ENCODE peak calls at places on chromosomes 7 and 10, in ten cellular contexts. One of them, this sample, is unnamed.

GRCh38 chr7:12257582-12257981 is 46.5 kb downstream of the TMEM106B start:
- DNase-seq in aorta: no peak
- DNase-seq in hippocampal formation: no peak
- DNase-seq in A549: no peak
- DNase-seq in amniotic stem cell: no peak
- DNase-seq in fibroblast of the conjunctiva: peak; percentile 21
- DNase-seq in Daoy: peak; percentile 78
- DNase-seq in activated naive CD8-positive, alpha-beta T cell treated with anti-CD3 and anti-CD28 coated beads, Interleukin-2, amount 50 U/mL, for 24 hours: peak; percentile 7
- DNase-seq in NCI-H460: no peak
- DNase-seq in WERI-Rb-1: no peak
- DNase-seq in this sample: no peak

GRCh38 chr10:102776779-102777417 is 33.1 kb downstream of the WBP1L start:
- DNase-seq in hippocampal formation: peak; percentile 50
- DNase-seq in activated naive CD8-positive, alpha-beta T cell treated with anti-CD3 and anti-CD28 coated beads, Interleukin-2, amount 50 U/mL, for 24 hours: no peak
- DNase-seq in Daoy: peak; percentile 85
- DNase-seq in WERI-Rb-1: peak; percentile 65
- DNase-seq in NCI-H460: no peak
- DNase-seq in aorta: peak; percentile 89
- DNase-seq in fibroblast of the conjunctiva: peak; percentile 92
- DNase-seq in A549: no peak
- DNase-seq in amniotic stem cell: peak; percentile 73
- DNase-seq in this sample: peak; percentile 80

GRCh38 chr7:867001-867405 is 9.4 kb upstream of the GET4 start:
- DNase-seq in NCI-H460: peak; percentile 93
- DNase-seq in activated naive CD8-positive, alpha-beta T cell treated with anti-CD3 and anti-CD28 coated beads, Interleukin-2, amount 50 U/mL, for 24 hours: no peak
- DNase-seq in amniotic stem cell: no peak
- DNase-seq in aorta: peak; percentile 89
- DNase-seq in WERI-Rb-1: no peak
- DNase-seq in fibroblast of the conjunctiva: peak; percentile 55
- DNase-seq in A549: no peak
- DNase-seq in Daoy: no peak
- DNase-seq in hippocampal formation: peak; percentile 39
- DNase-seq in this sample: no peak

GRCh38 chr7:47584128-47584865 is 2.4 kb upstream of the TNS3 start:
- DNase-seq in WERI-Rb-1: no peak
- DNase-seq in aorta: no peak
- DNase-seq in A549: no peak
- DNase-seq in hippocampal formation: no peak
- DNase-seq in NCI-H460: no peak
- DNase-seq in Daoy: no peak
- DNase-seq in amniotic stem cell: no peak
- DNase-seq in fibroblast of the conjunctiva: no peak
- DNase-seq in activated naive CD8-positive, alpha-beta T cell treated with anti-CD3 and anti-CD28 coated beads, Interleukin-2, amount 50 U/mL, for 24 hours: no peak
- DNase-seq in this sample: no peak

GRCh38 chr7:100675581-100676350 is 2.2 kb downstream of the GNB2 start:
- DNase-seq in activated naive CD8-positive, alpha-beta T cell treated with anti-CD3 and anti-CD28 coated beads, Interleukin-2, amount 50 U/mL, for 24 hours: peak; percentile 83
- DNase-seq in WERI-Rb-1: peak; percentile 44
- DNase-seq in amniotic stem cell: no peak
- DNase-seq in aorta: peak; percentile 90
- DNase-seq in fibroblast of the conjunctiva: peak; percentile 55
- DNase-seq in NCI-H460: no peak
- DNase-seq in hippocampal formation: peak; percentile 56
- DNase-seq in Daoy: peak; percentile 76
- DNase-seq in A549: no peak
- DNase-seq in this sample: peak; percentile 92

GRCh38 chr10:17795088-17795487 is 14.1 kb upstream of the MRC1 start:
- DNase-seq in amniotic stem cell: no peak
- DNase-seq in fibroblast of the conjunctiva: no peak
- DNase-seq in hippocampal formation: no peak
- DNase-seq in Daoy: no peak
- DNase-seq in A549: no peak
- DNase-seq in WERI-Rb-1: no peak
- DNase-seq in aorta: no peak
- DNase-seq in NCI-H460: no peak
- DNase-seq in activated naive CD8-positive, alpha-beta T cell treated with anti-CD3 and anti-CD28 coated beads, Interleukin-2, amount 50 U/mL, for 24 hours: no peak
- DNase-seq in this sample: no peak

GRCh38 chr10:119103241-119103640 is 672 bp upstream of the DENND10 start:
- DNase-seq in A549: no peak
- DNase-seq in NCI-H460: no peak
- DNase-seq in WERI-Rb-1: no peak
- DNase-seq in activated naive CD8-positive, alpha-beta T cell treated with anti-CD3 and anti-CD28 coated beads, Interleukin-2, amount 50 U/mL, for 24 hours: no peak
- DNase-seq in aorta: no peak
- DNase-seq in amniotic stem cell: no peak
- DNase-seq in Daoy: no peak
- DNase-seq in hippocampal formation: no peak
- DNase-seq in fibroblast of the conjunctiva: no peak
- DNase-seq in this sample: no peak

GRCh38 chr10:11210211-11210922 is 192.7 kb downstream of the CELF2 start:
- DNase-seq in aorta: peak; percentile 65
- DNase-seq in NCI-H460: no peak
- DNase-seq in activated naive CD8-positive, alpha-beta T cell treated with anti-CD3 and anti-CD28 coated beads, Interleukin-2, amount 50 U/mL, for 24 hours: no peak
- DNase-seq in WERI-Rb-1: no peak
- DNase-seq in fibroblast of the conjunctiva: no peak
- DNase-seq in amniotic stem cell: no peak
- DNase-seq in Daoy: no peak
- DNase-seq in hippocampal formation: no peak
- DNase-seq in A549: no peak
- DNase-seq in this sample: no peak

GRCh38 chr10:63595072-63595471 is 73.9 kb downstream of the REEP3 start:
- DNase-seq in hippocampal formation: no peak
- DNase-seq in fibroblast of the conjunctiva: no peak
- DNase-seq in Daoy: no peak
- DNase-seq in aorta: no peak
- DNase-seq in amniotic stem cell: no peak
- DNase-seq in NCI-H460: no peak
- DNase-seq in A549: no peak
- DNase-seq in activated naive CD8-positive, alpha-beta T cell treated with anti-CD3 and anti-CD28 coated beads, Interleukin-2, amount 50 U/mL, for 24 hours: no peak
- DNase-seq in WERI-Rb-1: no peak
- DNase-seq in this sample: no peak

GRCh38 chr10:24480447-24480846 is 243.2 kb downstream of the ARHGAP21 start:
- DNase-seq in fibroblast of the conjunctiva: no peak
- DNase-seq in NCI-H460: no peak
- DNase-seq in Daoy: no peak
- DNase-seq in aorta: no peak
- DNase-seq in activated naive CD8-positive, alpha-beta T cell treated with anti-CD3 and anti-CD28 coated beads, Interleukin-2, amount 50 U/mL, for 24 hours: no peak
- DNase-seq in hippocampal formation: no peak
- DNase-seq in A549: no peak
- DNase-seq in amniotic stem cell: no peak
- DNase-seq in WERI-Rb-1: no peak
- DNase-seq in this sample: no peak

GRCh38 chr7:106101726-106102125 is 10.4 kb downstream of the SYPL1 start:
- DNase-seq in activated naive CD8-positive, alpha-beta T cell treated with anti-CD3 and anti-CD28 coated beads, Interleukin-2, amount 50 U/mL, for 24 hours: no peak
- DNase-seq in fibroblast of the conjunctiva: no peak
- DNase-seq in A549: no peak
- DNase-seq in aorta: no peak
- DNase-seq in WERI-Rb-1: no peak
- DNase-seq in hippocampal formation: no peak
- DNase-seq in Daoy: no peak
- DNase-seq in NCI-H460: no peak
- DNase-seq in amniotic stem cell: no peak
- DNase-seq in this sample: no peak

GRCh38 chr7:139870406-139870805 is 41.3 kb downstream of the TBXAS1 start:
- DNase-seq in WERI-Rb-1: no peak
- DNase-seq in fibroblast of the conjunctiva: no peak
- DNase-seq in A549: no peak
- DNase-seq in amniotic stem cell: no peak
- DNase-seq in aorta: no peak
- DNase-seq in activated naive CD8-positive, alpha-beta T cell treated with anti-CD3 and anti-CD28 coated beads, Interleukin-2, amount 50 U/mL, for 24 hours: no peak
- DNase-seq in NCI-H460: no peak
- DNase-seq in Daoy: peak; percentile 28
- DNase-seq in hippocampal formation: no peak
- DNase-seq in this sample: no peak

GRCh38 chr10:128025951-128026350 is 100.3 kb downstream of the MKI67 start:
- DNase-seq in amniotic stem cell: no peak
- DNase-seq in aorta: peak; percentile 10
- DNase-seq in A549: no peak
- DNase-seq in Daoy: no peak
- DNase-seq in NCI-H460: no peak
- DNase-seq in fibroblast of the conjunctiva: no peak
- DNase-seq in WERI-Rb-1: no peak
- DNase-seq in hippocampal formation: no peak
- DNase-seq in activated naive CD8-positive, alpha-beta T cell treated with anti-CD3 and anti-CD28 coated beads, Interleukin-2, amount 50 U/mL, for 24 hours: no peak
- DNase-seq in this sample: no peak

GRCh38 chr10:33267708-33268107 is 66.8 kb downstream of the NRP1 start:
- DNase-seq in aorta: no peak
- DNase-seq in fibroblast of the conjunctiva: no peak
- DNase-seq in A549: no peak
- DNase-seq in hippocampal formation: no peak
- DNase-seq in Daoy: no peak
- DNase-seq in amniotic stem cell: no peak
- DNase-seq in activated naive CD8-positive, alpha-beta T cell treated with anti-CD3 and anti-CD28 coated beads, Interleukin-2, amount 50 U/mL, for 24 hours: no peak
- DNase-seq in WERI-Rb-1: no peak
- DNase-seq in NCI-H460: no peak
- DNase-seq in this sample: no peak

GRCh38 chr7:125316451-125316850 is 386.8 kb upstream of the POT1 start:
- DNase-seq in NCI-H460: peak; percentile 12
- DNase-seq in WERI-Rb-1: peak; percentile 76
- DNase-seq in aorta: no peak
- DNase-seq in fibroblast of the conjunctiva: no peak
- DNase-seq in amniotic stem cell: no peak
- DNase-seq in activated naive CD8-positive, alpha-beta T cell treated with anti-CD3 and anti-CD28 coated beads, Interleukin-2, amount 50 U/mL, for 24 hours: no peak
- DNase-seq in A549: no peak
- DNase-seq in Daoy: no peak
- DNase-seq in hippocampal formation: peak; percentile 0
- DNase-seq in this sample: no peak

GRCh38 chr7:47635091-47636090 is 53.5 kb upstream of the TNS3 start:
- DNase-seq in WERI-Rb-1: no peak
- DNase-seq in Daoy: peak; percentile 78
- DNase-seq in fibroblast of the conjunctiva: no peak
- DNase-seq in A549: peak; percentile 73
- DNase-seq in aorta: peak; percentile 64
- DNase-seq in amniotic stem cell: no peak
- DNase-seq in hippocampal formation: no peak
- DNase-seq in NCI-H460: peak; percentile 30
- DNase-seq in activated naive CD8-positive, alpha-beta T cell treated with anti-CD3 and anti-CD28 coated beads, Interleukin-2, amount 50 U/mL, for 24 hours: no peak
- DNase-seq in this sample: peak; percentile 68

GRCh38 chr10:10605551-10606081 is 412.1 kb upstream of the CELF2 start:
- DNase-seq in activated naive CD8-positive, alpha-beta T cell treated with anti-CD3 and anti-CD28 coated beads, Interleukin-2, amount 50 U/mL, for 24 hours: no peak
- DNase-seq in aorta: no peak
- DNase-seq in Daoy: no peak
- DNase-seq in fibroblast of the conjunctiva: peak; percentile 98
- DNase-seq in hippocampal formation: no peak
- DNase-seq in amniotic stem cell: no peak
- DNase-seq in NCI-H460: no peak
- DNase-seq in WERI-Rb-1: no peak
- DNase-seq in A549: no peak
- DNase-seq in this sample: no peak

GRCh38 chr10:69633673-69634635 is 3.9 kb downstream of the FAM241B start:
- DNase-seq in NCI-H460: no peak
- DNase-seq in hippocampal formation: no peak
- DNase-seq in WERI-Rb-1: no peak
- DNase-seq in A549: no peak
- DNase-seq in fibroblast of the conjunctiva: no peak
- DNase-seq in Daoy: no peak
- DNase-seq in aorta: no peak
- DNase-seq in activated naive CD8-positive, alpha-beta T cell treated with anti-CD3 and anti-CD28 coated beads, Interleukin-2, amount 50 U/mL, for 24 hours: no peak
- DNase-seq in amniotic stem cell: no peak
- DNase-seq in this sample: no peak

GRCh38 chr10:93573051-93573909 is 6.8 kb downstream of the FFAR4 start:
- DNase-seq in Daoy: no peak
- DNase-seq in A549: no peak
- DNase-seq in aorta: peak; percentile 80
- DNase-seq in fibroblast of the conjunctiva: no peak
- DNase-seq in amniotic stem cell: no peak
- DNase-seq in hippocampal formation: peak; percentile 31
- DNase-seq in NCI-H460: no peak
- DNase-seq in WERI-Rb-1: no peak
- DNase-seq in activated naive CD8-positive, alpha-beta T cell treated with anti-CD3 and anti-CD28 coated beads, Interleukin-2, amount 50 U/mL, for 24 hours: no peak
- DNase-seq in this sample: peak; percentile 64

GRCh38 chr7:83947260-83947659 is 247.3 kb downstream of the SEMA3A start:
- DNase-seq in aorta: no peak
- DNase-seq in WERI-Rb-1: peak; percentile 43
- DNase-seq in fibroblast of the conjunctiva: no peak
- DNase-seq in A549: peak; percentile 6
- DNase-seq in hippocampal formation: peak; percentile 18
- DNase-seq in Daoy: peak; percentile 14
- DNase-seq in amniotic stem cell: no peak
- DNase-seq in activated naive CD8-positive, alpha-beta T cell treated with anti-CD3 and anti-CD28 coated beads, Interleukin-2, amount 50 U/mL, for 24 hours: peak; percentile 4
- DNase-seq in NCI-H460: peak; percentile 29
- DNase-seq in this sample: no peak

GRCh38 chr7:36736827-36737211 is 12.5 kb upstream of the AOAH start:
- DNase-seq in activated naive CD8-positive, alpha-beta T cell treated with anti-CD3 and anti-CD28 coated beads, Interleukin-2, amount 50 U/mL, for 24 hours: no peak
- DNase-seq in Daoy: no peak
- DNase-seq in aorta: no peak
- DNase-seq in amniotic stem cell: no peak
- DNase-seq in fibroblast of the conjunctiva: no peak
- DNase-seq in NCI-H460: no peak
- DNase-seq in hippocampal formation: no peak
- DNase-seq in WERI-Rb-1: no peak
- DNase-seq in A549: no peak
- DNase-seq in this sample: peak; percentile 51

GRCh38 chr10:69647101-69647500 is 17.1 kb downstream of the FAM241B start:
- DNase-seq in aorta: no peak
- DNase-seq in hippocampal formation: no peak
- DNase-seq in A549: no peak
- DNase-seq in fibroblast of the conjunctiva: no peak
- DNase-seq in amniotic stem cell: no peak
- DNase-seq in WERI-Rb-1: no peak
- DNase-seq in NCI-H460: no peak
- DNase-seq in Daoy: no peak
- DNase-seq in activated naive CD8-positive, alpha-beta T cell treated with anti-CD3 and anti-CD28 coated beads, Interleukin-2, amount 50 U/mL, for 24 hours: no peak
- DNase-seq in this sample: no peak

GRCh38 chr7:149790146-149790548 is 16.8 kb upstream of the ZNF467 start:
- DNase-seq in amniotic stem cell: no peak
- DNase-seq in Daoy: peak; percentile 62
- DNase-seq in aorta: peak; percentile 65
- DNase-seq in NCI-H460: no peak
- DNase-seq in A549: no peak
- DNase-seq in activated naive CD8-positive, alpha-beta T cell treated with anti-CD3 and anti-CD28 coated beads, Interleukin-2, amount 50 U/mL, for 24 hours: peak; percentile 70
- DNase-seq in WERI-Rb-1: peak; percentile 73
- DNase-seq in fibroblast of the conjunctiva: no peak
- DNase-seq in hippocampal formation: peak; percentile 13
- DNase-seq in this sample: peak; percentile 77

GRCh38 chr10:17616403-17617030 is 657 bp downstream of the HACD1 start:
- DNase-seq in NCI-H460: peak; percentile 43
- DNase-seq in fibroblast of the conjunctiva: no peak
- DNase-seq in hippocampal formation: peak; percentile 40
- DNase-seq in A549: peak; percentile 59
- DNase-seq in amniotic stem cell: peak; percentile 18
- DNase-seq in activated naive CD8-positive, alpha-beta T cell treated with anti-CD3 and anti-CD28 coated beads, Interleukin-2, amount 50 U/mL, for 24 hours: peak; percentile 31
- DNase-seq in aorta: peak; percentile 86
- DNase-seq in Daoy: peak; percentile 57
- DNase-seq in WERI-Rb-1: peak; percentile 41
- DNase-seq in this sample: peak; percentile 93

GRCh38 chr10:117936136-117936535 is 110.6 kb downstream of the RAB11FIP2 start:
- DNase-seq in NCI-H460: no peak
- DNase-seq in A549: no peak
- DNase-seq in Daoy: peak; percentile 8
- DNase-seq in WERI-Rb-1: no peak
- DNase-seq in hippocampal formation: no peak
- DNase-seq in fibroblast of the conjunctiva: peak; percentile 52
- DNase-seq in activated naive CD8-positive, alpha-beta T cell treated with anti-CD3 and anti-CD28 coated beads, Interleukin-2, amount 50 U/mL, for 24 hours: no peak
- DNase-seq in amniotic stem cell: no peak
- DNase-seq in aorta: no peak
- DNase-seq in this sample: peak; percentile 65

GRCh38 chr10:12635127-12635541 is 285.8 kb downstream of the CAMK1D start:
- DNase-seq in activated naive CD8-positive, alpha-beta T cell treated with anti-CD3 and anti-CD28 coated beads, Interleukin-2, amount 50 U/mL, for 24 hours: peak; percentile 23
- DNase-seq in A549: peak; percentile 32
- DNase-seq in NCI-H460: no peak
- DNase-seq in amniotic stem cell: no peak
- DNase-seq in WERI-Rb-1: no peak
- DNase-seq in hippocampal formation: no peak
- DNase-seq in aorta: no peak
- DNase-seq in Daoy: peak; percentile 15
- DNase-seq in fibroblast of the conjunctiva: no peak
- DNase-seq in this sample: no peak

GRCh38 chr10:100009793-100010676 is at the start of gene DNMBP:
- DNase-seq in Daoy: peak; percentile 91
- DNase-seq in fibroblast of the conjunctiva: peak; percentile 51
- DNase-seq in amniotic stem cell: peak; percentile 38
- DNase-seq in A549: peak; percentile 91
- DNase-seq in NCI-H460: peak; percentile 78
- DNase-seq in hippocampal formation: peak; percentile 55
- DNase-seq in WERI-Rb-1: peak; percentile 79
- DNase-seq in aorta: peak; percentile 90
- DNase-seq in activated naive CD8-positive, alpha-beta T cell treated with anti-CD3 and anti-CD28 coated beads, Interleukin-2, amount 50 U/mL, for 24 hours: peak; percentile 88
- DNase-seq in this sample: peak; percentile 90

GRCh38 chr7:600935-601334 is 81.3 kb upstream of the PDGFA start:
- DNase-seq in fibroblast of the conjunctiva: no peak
- DNase-seq in hippocampal formation: no peak
- DNase-seq in NCI-H460: no peak
- DNase-seq in aorta: peak; percentile 76
- DNase-seq in WERI-Rb-1: no peak
- DNase-seq in A549: no peak
- DNase-seq in activated naive CD8-positive, alpha-beta T cell treated with anti-CD3 and anti-CD28 coated beads, Interleukin-2, amount 50 U/mL, for 24 hours: no peak
- DNase-seq in Daoy: no peak
- DNase-seq in amniotic stem cell: no peak
- DNase-seq in this sample: no peak